ENCODE peak calls at places on chromosomes 2 and 18, in ten cellular contexts. One of them, this sample, is unnamed.

GRCh38 chr18:7568426-7568825 is 1.3 kb downstream of the PTPRM start:
- DNase-seq in NB4: no peak
- DNase-seq in spleen: peak
- DNase-seq in heart left ventricle: peak
- DNase-seq in GM12891: no peak
- DNase-seq in lower leg skin: no peak
- DNase-seq in esophagus muscularis mucosa: no peak
- DNase-seq in endothelial cell of umbilical vein: peak
- DNase-seq in vagina: no peak
- DNase-seq in uterus: peak
- DNase-seq in this sample: no peak

GRCh38 chr2:49840428-49840975 is 686.2 kb upstream of the FSHR start:
- DNase-seq in NB4: no peak
- DNase-seq in spleen: no peak
- DNase-seq in heart left ventricle: no peak
- DNase-seq in GM12891: no peak
- DNase-seq in lower leg skin: no peak
- DNase-seq in esophagus muscularis mucosa: no peak
- DNase-seq in endothelial cell of umbilical vein: no peak
- DNase-seq in vagina: no peak
- DNase-seq in uterus: no peak
- DNase-seq in this sample: no peak

GRCh38 chr2:194603429-194603828 is 1053.6 kb upstream of the SLC39A10 start:
- DNase-seq in NB4: no peak
- DNase-seq in spleen: no peak
- DNase-seq in heart left ventricle: no peak
- DNase-seq in GM12891: no peak
- DNase-seq in lower leg skin: no peak
- DNase-seq in esophagus muscularis mucosa: no peak
- DNase-seq in endothelial cell of umbilical vein: no peak
- DNase-seq in vagina: no peak
- DNase-seq in uterus: no peak
- DNase-seq in this sample: no peak

GRCh38 chr2:64640153-64641044 is 13.3 kb downstream of the SERTAD2 start:
- DNase-seq in NB4: peak
- DNase-seq in spleen: no peak
- DNase-seq in heart left ventricle: no peak
- DNase-seq in GM12891: no peak
- DNase-seq in lower leg skin: no peak
- DNase-seq in esophagus muscularis mucosa: no peak
- DNase-seq in endothelial cell of umbilical vein: no peak
- DNase-seq in vagina: no peak
- DNase-seq in uterus: no peak
- DNase-seq in this sample: no peak

GRCh38 chr2:235521844-235522243 is 28.0 kb downstream of the AGAP1 start:
- DNase-seq in NB4: no peak
- DNase-seq in spleen: no peak
- DNase-seq in heart left ventricle: no peak
- DNase-seq in GM12891: no peak
- DNase-seq in lower leg skin: no peak
- DNase-seq in esophagus muscularis mucosa: no peak
- DNase-seq in endothelial cell of umbilical vein: no peak
- DNase-seq in vagina: no peak
- DNase-seq in uterus: no peak
- DNase-seq in this sample: no peak

GRCh38 chr2:121241466-121241865 is 43.5 kb downstream of the TFCP2L1 start:
- DNase-seq in NB4: no peak
- DNase-seq in spleen: peak
- DNase-seq in heart left ventricle: no peak
- DNase-seq in GM12891: no peak
- DNase-seq in lower leg skin: no peak
- DNase-seq in esophagus muscularis mucosa: no peak
- DNase-seq in endothelial cell of umbilical vein: no peak
- DNase-seq in vagina: no peak
- DNase-seq in uterus: no peak
- DNase-seq in this sample: no peak

GRCh38 chr2:100941646-100942240 is 60.3 kb upstream of the RPL31 start:
- DNase-seq in NB4: no peak
- DNase-seq in spleen: no peak
- DNase-seq in heart left ventricle: no peak
- DNase-seq in GM12891: no peak
- DNase-seq in lower leg skin: no peak
- DNase-seq in esophagus muscularis mucosa: no peak
- DNase-seq in endothelial cell of umbilical vein: no peak
- DNase-seq in vagina: no peak
- DNase-seq in uterus: no peak
- DNase-seq in this sample: no peak

GRCh38 chr18:45526120-45526841 is 89.0 kb upstream of the SLC14A2 start:
- DNase-seq in NB4: no peak
- DNase-seq in spleen: no peak
- DNase-seq in heart left ventricle: no peak
- DNase-seq in GM12891: no peak
- DNase-seq in lower leg skin: no peak
- DNase-seq in esophagus muscularis mucosa: no peak
- DNase-seq in endothelial cell of umbilical vein: no peak
- DNase-seq in vagina: no peak
- DNase-seq in uterus: peak
- DNase-seq in this sample: no peak

GRCh38 chr18:48166971-48167370 is 236.5 kb upstream of the SMAD2 start:
- DNase-seq in NB4: peak
- DNase-seq in spleen: peak
- DNase-seq in heart left ventricle: peak
- DNase-seq in GM12891: no peak
- DNase-seq in lower leg skin: no peak
- DNase-seq in esophagus muscularis mucosa: no peak
- DNase-seq in endothelial cell of umbilical vein: no peak
- DNase-seq in vagina: no peak
- DNase-seq in uterus: peak
- DNase-seq in this sample: no peak

GRCh38 chr18:42053188-42053781 is 98.3 kb downstream of the PIK3C3 start:
- DNase-seq in NB4: peak
- DNase-seq in spleen: no peak
- DNase-seq in heart left ventricle: peak
- DNase-seq in GM12891: no peak
- DNase-seq in lower leg skin: peak
- DNase-seq in esophagus muscularis mucosa: no peak
- DNase-seq in endothelial cell of umbilical vein: peak
- DNase-seq in vagina: no peak
- DNase-seq in uterus: no peak
- DNase-seq in this sample: no peak

GRCh38 chr2:160338891-160339290 is 138.8 kb upstream of the ITGB6 start:
- DNase-seq in NB4: no peak
- DNase-seq in spleen: no peak
- DNase-seq in heart left ventricle: peak
- DNase-seq in GM12891: no peak
- DNase-seq in lower leg skin: no peak
- DNase-seq in esophagus muscularis mucosa: no peak
- DNase-seq in endothelial cell of umbilical vein: no peak
- DNase-seq in vagina: no peak
- DNase-seq in uterus: peak
- DNase-seq in this sample: no peak

GRCh38 chr2:73870084-73870483 is 22.7 kb upstream of the ACTG2 start:
- DNase-seq in NB4: no peak
- DNase-seq in spleen: no peak
- DNase-seq in heart left ventricle: peak
- DNase-seq in GM12891: no peak
- DNase-seq in lower leg skin: peak
- DNase-seq in esophagus muscularis mucosa: peak
- DNase-seq in endothelial cell of umbilical vein: peak
- DNase-seq in vagina: no peak
- DNase-seq in uterus: peak
- DNase-seq in this sample: no peak

GRCh38 chr2:23231865-23232264 is 153.1 kb upstream of the KLHL29 start:
- DNase-seq in NB4: no peak
- DNase-seq in spleen: no peak
- DNase-seq in heart left ventricle: no peak
- DNase-seq in GM12891: no peak
- DNase-seq in lower leg skin: no peak
- DNase-seq in esophagus muscularis mucosa: no peak
- DNase-seq in endothelial cell of umbilical vein: no peak
- DNase-seq in vagina: peak
- DNase-seq in uterus: no peak
- DNase-seq in this sample: no peak

GRCh38 chr18:70998490-70998889 is 709.6 kb downstream of the SOCS6 start:
- DNase-seq in NB4: peak
- DNase-seq in spleen: no peak
- DNase-seq in heart left ventricle: no peak
- DNase-seq in GM12891: no peak
- DNase-seq in lower leg skin: no peak
- DNase-seq in esophagus muscularis mucosa: no peak
- DNase-seq in endothelial cell of umbilical vein: peak
- DNase-seq in vagina: no peak
- DNase-seq in uterus: no peak
- DNase-seq in this sample: no peak

GRCh38 chr2:176494949-176495353 is 225.7 kb downstream of the MTX2 start:
- DNase-seq in NB4: peak
- DNase-seq in spleen: no peak
- DNase-seq in heart left ventricle: no peak
- DNase-seq in GM12891: no peak
- DNase-seq in lower leg skin: peak
- DNase-seq in esophagus muscularis mucosa: no peak
- DNase-seq in endothelial cell of umbilical vein: no peak
- DNase-seq in vagina: no peak
- DNase-seq in uterus: peak
- DNase-seq in this sample: no peak

GRCh38 chr2:202373490-202373889 is 2.6 kb upstream of the BMPR2 start:
- DNase-seq in NB4: peak
- DNase-seq in spleen: no peak
- DNase-seq in heart left ventricle: no peak
- DNase-seq in GM12891: no peak
- DNase-seq in lower leg skin: no peak
- DNase-seq in esophagus muscularis mucosa: no peak
- DNase-seq in endothelial cell of umbilical vein: peak
- DNase-seq in vagina: no peak
- DNase-seq in uterus: no peak
- DNase-seq in this sample: no peak

GRCh38 chr18:24075731-24076130 is 61.2 kb downstream of the TTC39C start:
- DNase-seq in NB4: peak
- DNase-seq in spleen: no peak
- DNase-seq in heart left ventricle: no peak
- DNase-seq in GM12891: no peak
- DNase-seq in lower leg skin: no peak
- DNase-seq in esophagus muscularis mucosa: no peak
- DNase-seq in endothelial cell of umbilical vein: no peak
- DNase-seq in vagina: no peak
- DNase-seq in uterus: no peak
- DNase-seq in this sample: no peak

GRCh38 chr2:217902281-217903141 is 100.3 kb downstream of the TNS1 start:
- DNase-seq in NB4: peak
- DNase-seq in spleen: peak
- DNase-seq in heart left ventricle: peak
- DNase-seq in GM12891: no peak
- DNase-seq in lower leg skin: peak
- DNase-seq in esophagus muscularis mucosa: peak
- DNase-seq in endothelial cell of umbilical vein: peak
- DNase-seq in vagina: no peak
- DNase-seq in uterus: peak
- DNase-seq in this sample: no peak

GRCh38 chr2:219526320-219527075 is 12.2 kb downstream of the ASIC4 start:
- DNase-seq in NB4: no peak
- DNase-seq in spleen: peak
- DNase-seq in heart left ventricle: no peak
- DNase-seq in GM12891: no peak
- DNase-seq in lower leg skin: no peak
- DNase-seq in esophagus muscularis mucosa: no peak
- DNase-seq in endothelial cell of umbilical vein: no peak
- DNase-seq in vagina: no peak
- DNase-seq in uterus: no peak
- DNase-seq in this sample: no peak

GRCh38 chr2:180364719-180365118 is 357.6 kb upstream of the CWC22 start:
- DNase-seq in NB4: no peak
- DNase-seq in spleen: no peak
- DNase-seq in heart left ventricle: no peak
- DNase-seq in GM12891: no peak
- DNase-seq in lower leg skin: no peak
- DNase-seq in esophagus muscularis mucosa: no peak
- DNase-seq in endothelial cell of umbilical vein: no peak
- DNase-seq in vagina: no peak
- DNase-seq in uterus: no peak
- DNase-seq in this sample: no peak

GRCh38 chr2:19806131-19806530 is 95.7 kb downstream of the TTC32 start:
- DNase-seq in NB4: no peak
- DNase-seq in spleen: no peak
- DNase-seq in heart left ventricle: no peak
- DNase-seq in GM12891: no peak
- DNase-seq in lower leg skin: no peak
- DNase-seq in esophagus muscularis mucosa: peak
- DNase-seq in endothelial cell of umbilical vein: no peak
- DNase-seq in vagina: no peak
- DNase-seq in uterus: no peak
- DNase-seq in this sample: no peak

GRCh38 chr18:9876867-9877654 is 8.7 kb upstream of the TXNDC2 start:
- DNase-seq in NB4: peak
- DNase-seq in spleen: no peak
- DNase-seq in heart left ventricle: peak
- DNase-seq in GM12891: no peak
- DNase-seq in lower leg skin: no peak
- DNase-seq in esophagus muscularis mucosa: no peak
- DNase-seq in endothelial cell of umbilical vein: peak
- DNase-seq in vagina: no peak
- DNase-seq in uterus: peak
- DNase-seq in this sample: peak
- TF ChIP-seq POLR2A in NB4: no peak
- TF ChIP-seq POLR2A in spleen: no peak
- TF ChIP-seq POLR2A in heart left ventricle: no peak
- TF ChIP-seq POLR2A in GM12891: no peak
- TF ChIP-seq POLR2A in lower leg skin: no peak
- TF ChIP-seq POLR2A in esophagus muscularis mucosa: no peak
- TF ChIP-seq POLR2A in endothelial cell of umbilical vein: peak
- TF ChIP-seq POLR2A in vagina: no peak
- TF ChIP-seq POLR2A in uterus: no peak
- TF ChIP-seq POLR2A in this sample: no peak

GRCh38 chr2:237408280-237408679 is 5.7 kb downstream of the COL6A3 start:
- DNase-seq in NB4: no peak
- DNase-seq in spleen: no peak
- DNase-seq in heart left ventricle: no peak
- DNase-seq in GM12891: no peak
- DNase-seq in lower leg skin: no peak
- DNase-seq in esophagus muscularis mucosa: no peak
- DNase-seq in endothelial cell of umbilical vein: no peak
- DNase-seq in vagina: no peak
- DNase-seq in uterus: no peak
- DNase-seq in this sample: no peak
- TF ChIP-seq POLR2A in NB4: no peak
- TF ChIP-seq POLR2A in spleen: no peak
- TF ChIP-seq POLR2A in heart left ventricle: no peak
- TF ChIP-seq POLR2A in GM12891: no peak
- TF ChIP-seq POLR2A in lower leg skin: no peak
- TF ChIP-seq POLR2A in esophagus muscularis mucosa: no peak
- TF ChIP-seq POLR2A in endothelial cell of umbilical vein: no peak
- TF ChIP-seq POLR2A in vagina: no peak
- TF ChIP-seq POLR2A in uterus: no peak
- TF ChIP-seq POLR2A in this sample: no peak

GRCh38 chr2:17518212-17519154 is at the start of gene RAD51AP2:
- DNase-seq in NB4: no peak
- DNase-seq in spleen: peak
- DNase-seq in heart left ventricle: peak
- DNase-seq in GM12891: peak
- DNase-seq in lower leg skin: peak
- DNase-seq in esophagus muscularis mucosa: peak
- DNase-seq in endothelial cell of umbilical vein: peak
- DNase-seq in vagina: no peak
- DNase-seq in uterus: peak
- DNase-seq in this sample: peak
- TF ChIP-seq POLR2A in NB4: no peak
- TF ChIP-seq POLR2A in spleen: no peak
- TF ChIP-seq POLR2A in heart left ventricle: no peak
- TF ChIP-seq POLR2A in GM12891: no peak
- TF ChIP-seq POLR2A in lower leg skin: no peak
- TF ChIP-seq POLR2A in esophagus muscularis mucosa: no peak
- TF ChIP-seq POLR2A in endothelial cell of umbilical vein: no peak
- TF ChIP-seq POLR2A in vagina: no peak
- TF ChIP-seq POLR2A in uterus: no peak
- TF ChIP-seq POLR2A in this sample: peak

GRCh38 chr2:216114476-216115223 is 5.5 kb downstream of the XRCC5 start:
- DNase-seq in NB4: peak
- DNase-seq in spleen: peak
- DNase-seq in heart left ventricle: peak
- DNase-seq in GM12891: peak
- DNase-seq in lower leg skin: peak
- DNase-seq in esophagus muscularis mucosa: peak
- DNase-seq in endothelial cell of umbilical vein: peak
- DNase-seq in vagina: no peak
- DNase-seq in uterus: peak
- DNase-seq in this sample: peak
- TF ChIP-seq POLR2A in NB4: peak
- TF ChIP-seq POLR2A in spleen: no peak
- TF ChIP-seq POLR2A in heart left ventricle: no peak
- TF ChIP-seq POLR2A in GM12891: peak
- TF ChIP-seq POLR2A in lower leg skin: no peak
- TF ChIP-seq POLR2A in esophagus muscularis mucosa: no peak
- TF ChIP-seq POLR2A in endothelial cell of umbilical vein: peak
- TF ChIP-seq POLR2A in vagina: no peak
- TF ChIP-seq POLR2A in uterus: no peak
- TF ChIP-seq POLR2A in this sample: no peak